ENCODE peak calls at places on chromosome 12, in six cellular contexts. M, W, J, I, C and U are unnamed samples.

GRCh38 chr12:130806574-130806973 is 32.5 kb downstream of the STX2 start:
- DNase-seq in M (no peak), W (no peak), J (no peak), I (no peak), C (no peak), U (no peak)

GRCh38 chr12:2681426-2682205 is 113.2 kb upstream of the FKBP4 start:
- DNase-seq in M (no peak), W (no peak), J (no peak), I (no peak), C (no peak), U (no peak)

GRCh38 chr12:49031573-49032161 is 13.1 kb upstream of the PRKAG1 start:
- DNase-seq in M (peak; percentile 24), W (no peak), J (no peak), I (no peak), C (no peak), U (peak; percentile 52)

GRCh38 chr12:6333566-6333965 is 8.3 kb downstream of the TNFRSF1A start:
- DNase-seq in M (no peak), W (no peak), J (no peak), I (peak; percentile 76), C (no peak), U (no peak)

GRCh38 chr12:77540097-77540496 is 290.6 kb upstream of the NAV3 start:
- DNase-seq in M (no peak), W (no peak), J (no peak), I (no peak), C (no peak), U (no peak)

GRCh38 chr12:77686760-77687159 is 143.9 kb upstream of the NAV3 start:
- DNase-seq in M (no peak), W (no peak), J (peak; percentile 18), I (no peak), C (peak; percentile 4), U (no peak)

GRCh38 chr12:31322651-31323248 is 3.2 kb downstream of the SINHCAF start:
- DNase-seq in M (peak; percentile 38), W (no peak), J (peak; percentile 52), I (no peak), C (peak; percentile 59), U (no peak)

GRCh38 chr12:120261951-120262851 is 3.3 kb downstream of the PXN start:
- DNase-seq in M (no peak), W (no peak), J (peak; percentile 47), I (no peak), C (no peak), U (no peak)

GRCh38 chr12:94839347-94839746 is 164.2 kb downstream of the NDUFA12 start:
- DNase-seq in M (no peak), W (no peak), J (no peak), I (no peak), C (peak; percentile 16), U (no peak)

GRCh38 chr12:107328442-107329133 is 235.2 kb upstream of the CRY1 start:
- DNase-seq in M (no peak), W (no peak), J (peak; percentile 45), I (no peak), C (peak; percentile 95), U (no peak)

GRCh38 chr12:6279256-6279628 is 31.2 kb upstream of the PLEKHG6 start:
- DNase-seq in M (no peak), W (no peak), J (no peak), I (no peak), C (no peak), U (no peak)

GRCh38 chr12:55797068-55797467 is 20.5 kb downstream of the SARNP start:
- DNase-seq in M (no peak), W (no peak), J (peak; percentile 41), I (no peak), C (peak; percentile 64), U (no peak)

GRCh38 chr12:75917704-75918103 is 113.9 kb downstream of the PHLDA1 start:
- DNase-seq in M (no peak), W (no peak), J (no peak), I (no peak), C (no peak), U (no peak)

GRCh38 chr12:120247621-120248030 is 17.9 kb downstream of the PXN start:
- DNase-seq in M (no peak), W (no peak), J (no peak), I (no peak), C (no peak), U (no peak)

GRCh38 chr12:54021432-54022013 is 6.7 kb upstream of the HOXC6 start:
- DNase-seq in M (peak; percentile 64), W (no peak), J (no peak), I (no peak), C (no peak), U (no peak)

GRCh38 chr12:22409071-22409951 is 74.8 kb upstream of the ST8SIA1 start:
- DNase-seq in M (peak; percentile 33), W (no peak), J (no peak), I (peak; percentile 68), C (no peak), U (no peak)

GRCh38 chr12:47316609-47317049 is 236.9 kb upstream of the AMIGO2 start:
- DNase-seq in M (no peak), W (no peak), J (peak; percentile 88), I (no peak), C (no peak), U (no peak)

GRCh38 chr12:32596031-32596430 is 83.1 kb upstream of the DNM1L start:
- DNase-seq in M (no peak), W (no peak), J (no peak), I (no peak), C (no peak), U (no peak)

GRCh38 chr12:19573866-19574265 is 134.6 kb downstream of the AEBP2 start:
- DNase-seq in M (no peak), W (no peak), J (no peak), I (no peak), C (no peak), U (no peak)

GRCh38 chr12:47935196-47935595 is 28.2 kb upstream of the TMEM106C start:
- DNase-seq in M (peak; percentile 64), W (peak; percentile 28), J (no peak), I (no peak), C (no peak), U (peak; percentile 83)

GRCh38 chr12:123106640-123107359 is 44.1 kb downstream of the PITPNM2 start:
- DNase-seq in M (no peak), W (no peak), J (peak; percentile 5), I (peak; percentile 93), C (peak; percentile 99), U (no peak)

GRCh38 chr12:109461049-109461845 is 15.9 kb downstream of the KCTD10 start:
- DNase-seq in M (no peak), W (no peak), J (peak; percentile 64), I (peak; percentile 76), C (peak; percentile 89), U (no peak)

DNA sequence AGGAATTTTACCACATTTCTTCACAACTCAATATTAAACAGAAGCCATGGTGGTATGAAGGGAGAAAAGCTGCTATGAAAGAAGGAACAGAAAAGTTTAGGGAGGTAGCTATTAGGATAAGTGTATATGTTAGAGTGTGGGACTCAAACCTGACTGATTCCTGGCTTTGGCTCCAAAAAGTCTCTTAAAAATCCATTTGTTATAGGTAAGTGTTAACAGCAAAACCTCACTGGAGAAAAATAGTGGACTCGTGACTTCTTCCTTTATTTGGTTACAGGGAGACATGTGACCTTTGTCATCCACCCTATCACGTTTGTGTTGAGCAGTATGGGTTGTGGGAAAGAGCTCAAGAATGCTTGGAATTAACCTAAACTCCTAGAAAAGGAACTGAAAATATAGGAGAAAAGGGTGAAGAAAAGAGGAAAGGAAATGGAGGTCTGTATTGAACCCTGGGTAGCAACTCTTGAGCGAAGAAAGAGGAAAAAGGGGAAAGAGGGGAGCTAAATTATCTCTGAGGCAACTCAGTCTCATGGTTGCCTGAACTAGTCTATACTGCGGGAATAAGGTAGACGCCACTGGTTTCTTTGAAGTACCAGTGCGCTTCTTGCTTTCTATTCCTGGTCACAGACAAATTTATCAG is 3.6 kb upstream of the EID3 start:
- DNase-seq in M (no peak), W (no peak), J (no peak), I (no peak), C (no peak), U (no peak)
- TF ChIP-seq POLR2A in M (no peak), W (no peak), J (no peak), I (no peak), C (no peak), U (no peak)

GRCh38 chr12:116736962-116737773 is 701 bp downstream of the SPRING1 start:
- DNase-seq in M (no peak), W (peak; percentile 31), J (no peak), I (peak; percentile 80), C (peak; percentile 35), U (peak; percentile 68)

GRCh38 chr12:116734156-116734768 is 3.6 kb downstream of the SPRING1 start:
- DNase-seq in M (no peak), W (no peak), J (no peak), I (no peak), C (no peak), U (no peak)

GRCh38 chr12:116737774-116738657 is at the start of the genes RNFT2 and SPRING1:
- DNase-seq in M (peak; percentile 99), W (peak; percentile 99), J (peak; percentile 99), I (peak; percentile 99), C (peak; percentile 100), U (peak; percentile 99)

GRCh38 chr12:116735084-116735483 is 2.8 kb downstream of the SPRING1 start:
- DNase-seq in M (no peak), W (no peak), J (no peak), I (no peak), C (no peak), U (no peak)

DNA sequence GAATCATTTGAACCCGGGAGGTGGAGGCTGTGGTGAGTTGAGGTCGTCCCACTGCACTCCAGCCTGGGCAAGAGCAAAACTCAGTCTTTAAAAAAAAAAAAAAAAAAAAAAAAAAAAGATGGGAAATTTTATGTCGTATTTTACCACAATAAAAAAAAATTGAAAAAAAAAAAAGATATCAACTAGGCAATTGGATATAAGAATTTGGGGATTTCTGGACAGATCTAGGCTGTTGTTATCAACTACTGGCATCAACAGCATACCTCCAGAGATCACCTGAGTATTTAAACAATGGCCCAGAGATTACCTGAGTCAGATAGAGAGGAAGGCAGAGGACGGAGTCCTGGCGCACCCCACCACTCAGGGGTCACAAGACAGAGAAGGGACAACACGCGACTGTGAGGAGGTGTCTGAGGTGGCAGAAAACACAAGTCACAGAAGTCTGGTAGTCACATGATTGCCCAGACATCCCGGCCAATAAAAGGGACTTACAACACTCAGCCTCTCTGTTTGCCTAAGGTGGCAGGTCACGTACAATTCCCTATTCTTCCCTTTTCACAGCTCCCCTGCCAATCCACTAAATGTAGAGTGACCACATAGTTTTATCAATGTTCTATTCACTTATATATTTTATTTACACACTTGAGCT is 1.8 kb downstream of the SPRING1 start:
- DNase-seq in M (no peak), W (peak; percentile 64), J (no peak), I (no peak), C (peak; percentile 38), U (no peak)
- TF ChIP-seq POLR2A in M (no peak), W (no peak), J (no peak), I (no peak), C (no peak), U (no peak)

DNA sequence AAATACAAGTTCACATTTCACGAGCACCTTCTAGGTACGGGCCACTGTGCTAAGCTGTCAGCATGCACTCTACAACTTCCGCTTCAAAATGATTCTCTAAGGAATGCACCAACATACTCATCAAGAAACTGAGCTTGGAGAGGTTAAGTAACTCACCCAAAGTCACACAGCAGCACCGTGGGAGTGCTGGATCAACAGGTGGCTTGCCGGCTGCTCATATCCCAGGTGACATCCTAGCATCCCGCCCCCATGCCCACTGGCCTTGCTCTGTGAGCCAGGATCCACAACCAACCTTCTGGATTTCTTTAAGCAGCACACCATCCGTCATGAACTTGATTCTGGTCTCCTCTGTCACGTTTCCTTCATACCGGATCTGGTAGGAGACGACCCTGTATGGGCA is 16.7 kb downstream of the DHX37 start:
- DNase-seq in M (no peak), W (no peak), J (no peak), I (no peak), C (no peak), U (no peak)
- TF ChIP-seq POLR2A in M (no peak), W (no peak), J (no peak), I (no peak), C (no peak), U (no peak)

GRCh38 chr12:66130267-66131066 is at the start of gene LLPH:
- DNase-seq in M (peak; percentile 85), W (peak; percentile 90), J (peak; percentile 80), I (peak; percentile 98), C (peak; percentile 94), U (peak; percentile 93)
- TF ChIP-seq POLR2A in M (peak; percentile 69), W (no peak), J (peak; percentile 82), I (peak; percentile 39), C (peak; percentile 86), U (no peak)